ENCODE peak calls at places on chromosomes 7 and 10, in eight cellular contexts. N, D, A, B, P, J, M and V are unnamed samples.

GRCh38 chr7:11609071-11609470 is 222.9 kb downstream of the THSD7A start:
- DNase-seq in N (no peak), D (no peak), A (no peak), B (no peak), P (no peak), J (no peak), M (no peak), V (no peak)

GRCh38 chr10:115355162-115355760 is 262.1 kb downstream of the ATRNL1 start:
- DNase-seq in N (no peak), D (peak; percentile 10), A (no peak), B (peak; percentile 8), P (no peak), J (no peak), M (peak; percentile 27), V (no peak)

GRCh38 chr7:157445246-157445955 is 108.6 kb downstream of the DNAJB6 start:
- DNase-seq in N (peak; percentile 67), D (no peak), A (no peak), B (no peak), P (no peak), J (no peak), M (no peak), V (no peak)

GRCh38 chr10:930415-931325 is 835 bp downstream of the LARP4B start:
- DNase-seq in N (peak; percentile 92), D (peak; percentile 61), A (peak; percentile 92), B (peak; percentile 76), P (peak; percentile 50), J (peak; percentile 74), M (no peak), V (no peak)

GRCh38 chr7:105837765-105838241 is 38.6 kb downstream of the ATXN7L1 start:
- DNase-seq in N (no peak), D (no peak), A (peak; percentile 39), B (peak; percentile 22), P (no peak), J (no peak), M (no peak), V (peak; percentile 34)

GRCh38 chr10:120387326-120387725 is 69.7 kb upstream of the PLPP4 start:
- DNase-seq in N (no peak), D (no peak), A (no peak), B (no peak), P (no peak), J (no peak), M (no peak), V (no peak)

GRCh38 chr10:98619446-98619845 is 172.7 kb upstream of the HPS1 start:
- DNase-seq in N (no peak), D (no peak), A (no peak), B (no peak), P (no peak), J (no peak), M (no peak), V (no peak)

GRCh38 chr7:21617916-21618390 is 75.1 kb downstream of the DNAH11 start:
- DNase-seq in N (no peak), D (no peak), A (no peak), B (peak; percentile 10), P (no peak), J (no peak), M (peak; percentile 75), V (no peak)

GRCh38 chr7:74604326-74605020 is 53.0 kb upstream of the GTF2I start:
- DNase-seq in N (no peak), D (no peak), A (no peak), B (peak; percentile 67), P (peak; percentile 65), J (peak; percentile 91), M (peak; percentile 89), V (no peak)

GRCh38 chr7:15046851-15047250 is 144.3 kb upstream of the DGKB start:
- DNase-seq in N (no peak), D (no peak), A (no peak), B (no peak), P (no peak), J (no peak), M (no peak), V (no peak)

GRCh38 chr7:113314594-113314993 is 196.2 kb upstream of the SMIM30 start:
- DNase-seq in N (no peak), D (no peak), A (no peak), B (no peak), P (no peak), J (no peak), M (no peak), V (no peak)

GRCh38 chr10:22742678-22743077 is 28.3 kb upstream of the PIP4K2A start:
- DNase-seq in N (no peak), D (no peak), A (no peak), B (no peak), P (no peak), J (no peak), M (no peak), V (no peak)

GRCh38 chr7:116672596-116673503 is 854 bp downstream of the MET start:
- DNase-seq in N (no peak), D (no peak), A (no peak), B (peak; percentile 26), P (peak; percentile 38), J (peak; percentile 34), M (peak; percentile 19), V (no peak)

GRCh38 chr10:5433182-5433581 is 20.8 kb downstream of the NET1 start:
- DNase-seq in N (no peak), D (no peak), A (no peak), B (no peak), P (no peak), J (no peak), M (no peak), V (no peak)

GRCh38 chr10:5424751-5425150 is 12.4 kb downstream of the NET1 start:
- DNase-seq in N (no peak), D (no peak), A (no peak), B (no peak), P (no peak), J (no peak), M (no peak), V (no peak)

GRCh38 chr10:5423774-5424173 is 11.4 kb downstream of the NET1 start:
- DNase-seq in N (no peak), D (no peak), A (no peak), B (no peak), P (no peak), J (no peak), M (no peak), V (no peak)

DNA sequence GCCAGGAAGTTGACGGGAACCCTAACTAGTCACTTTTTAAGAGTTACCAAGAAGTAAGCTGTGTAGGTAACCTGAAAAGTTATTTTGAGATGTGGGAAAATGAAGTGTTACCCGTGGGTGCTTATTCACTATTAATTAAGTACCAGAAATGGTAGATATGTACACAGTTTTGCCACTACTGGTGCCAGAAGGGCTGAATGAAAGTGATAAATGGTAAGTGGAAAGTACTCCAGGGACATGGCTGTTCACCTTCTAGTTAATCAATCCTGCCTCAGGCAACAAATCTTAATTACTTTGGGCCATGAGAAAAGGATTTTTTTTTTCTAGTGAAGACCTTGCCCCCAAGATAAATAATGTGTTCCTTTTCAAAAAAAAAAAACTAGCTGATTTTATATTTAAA is 15.8 kb downstream of the NET1 start:
- DNase-seq in N (no peak), D (no peak), A (no peak), B (no peak), P (no peak), J (no peak), M (no peak), V (no peak)
- TF ChIP-seq POLR2AphosphoS5 in N (no peak), D (no peak), A (no peak), B (no peak), P (no peak), J (peak; percentile 49), M (no peak), V (no peak)

GRCh38 chr7:33472348-33473025 is 343.1 kb downstream of the BBS9 start:
- DNase-seq in N (no peak), D (no peak), A (no peak), B (no peak), P (no peak), J (no peak), M (no peak), V (no peak)

DNA sequence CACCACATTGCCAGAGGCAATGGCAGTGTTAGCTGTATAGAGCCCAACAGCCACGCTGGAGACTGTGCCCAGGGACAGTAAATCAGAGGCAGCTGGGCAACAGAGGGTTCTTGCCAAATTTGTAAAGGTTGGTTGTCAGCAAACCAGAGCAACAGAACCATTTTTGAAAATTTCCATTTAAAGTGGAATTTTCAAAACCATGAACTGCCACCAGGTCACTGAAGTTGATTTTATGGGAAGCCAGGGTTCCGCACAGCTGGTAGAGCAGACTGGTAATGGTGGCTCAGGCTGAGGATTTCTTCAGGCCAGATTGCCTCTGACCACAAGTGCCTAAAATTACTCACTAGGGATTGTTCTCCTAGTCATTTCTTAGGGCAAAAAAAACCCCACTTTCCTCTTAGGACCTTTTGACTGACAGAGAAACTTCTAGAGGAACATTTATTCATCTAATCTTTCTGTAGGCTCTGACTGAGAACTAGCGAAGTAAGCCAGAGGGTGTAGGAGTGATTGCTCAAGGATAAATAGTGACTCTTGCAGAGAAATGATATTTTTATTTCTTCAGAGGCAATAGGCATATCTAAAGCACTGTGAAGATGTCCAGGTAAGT is 342.4 kb downstream of the BBS9 start:
- DNase-seq in N (no peak), D (no peak), A (no peak), B (no peak), P (no peak), J (no peak), M (no peak), V (no peak)
- H3K4me1 ChIP-seq in N (no peaks in the 10 kb centered on the region), D (no peaks in the 10 kb centered on the region), A (no peaks in the 10 kb centered on the region), B (no peaks in the 10 kb centered on the region), P (no peaks in the 10 kb centered on the region), J (no peaks in the 10 kb centered on the region), M (no peaks in the 10 kb centered on the region), V (no peaks in the 10 kb centered on the region)

GRCh38 chr7:96241834-96242233 is 80.1 kb downstream of the SLC25A13 start:
- DNase-seq in N (no peak), D (no peak), A (no peak), B (no peak), P (no peak), J (no peak), M (no peak), V (no peak)
- TF ChIP-seq POLR2A in N (no peak), D (no peak), A (no peak), B (no peak), P (no peak), J (no peak), M (no peak), V (no peak)

DNA sequence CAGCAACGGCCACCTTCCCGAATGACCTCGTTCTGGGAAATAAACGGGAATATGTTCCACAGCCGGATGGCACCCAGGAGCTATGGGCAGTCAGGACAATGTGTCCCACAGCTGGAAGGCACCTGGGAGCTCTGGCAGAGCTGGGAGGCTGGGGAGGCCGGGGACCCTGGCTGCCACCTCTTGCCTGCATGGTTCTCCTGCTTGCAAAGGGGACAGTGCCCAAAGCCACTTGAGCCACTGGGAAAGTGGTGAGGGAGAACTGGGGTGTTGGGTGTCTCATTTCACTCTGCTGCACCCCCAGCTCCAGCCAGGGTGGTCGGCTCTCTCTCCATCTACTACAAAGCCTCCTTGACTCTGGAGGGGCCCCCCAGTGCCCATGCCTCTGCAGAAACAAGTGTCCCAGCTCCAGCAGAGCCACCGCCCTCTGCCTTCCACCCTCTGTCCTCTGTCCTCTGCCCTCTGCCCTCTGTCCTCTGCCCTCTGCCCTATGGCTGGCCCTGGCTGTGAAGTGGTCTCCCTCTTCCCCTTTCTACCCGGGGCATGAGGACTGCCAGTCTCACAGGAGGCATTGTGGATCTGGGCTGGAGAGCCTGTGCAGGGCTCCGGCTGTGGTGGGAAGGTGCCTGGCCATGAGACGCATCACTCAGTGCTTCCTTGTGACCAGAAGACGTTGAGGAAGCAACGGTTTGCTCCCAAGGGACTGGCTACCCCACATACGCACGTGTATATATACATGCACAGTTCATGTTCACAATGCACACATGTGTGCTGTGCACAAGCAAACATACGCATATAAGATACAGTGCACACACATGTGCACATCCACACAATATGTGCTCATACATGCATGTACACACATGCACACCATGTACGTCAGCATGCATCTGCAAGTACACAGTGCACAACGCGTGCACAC is 21.5 kb upstream of the INPP5A start:
- DNase-seq in N (peak; percentile 71), D (no peak), A (peak; percentile 40), B (peak; percentile 8), P (no peak), J (peak; percentile 8), M (no peak), V (no peak)
- TF ChIP-seq POLR2AphosphoS5 in N (no peak), D (no peak), A (no peak), B (no peak), P (no peak), J (no peak), M (no peak), V (no peak)